ENCODE peak calls at places on chromosomes 7 and 10, in six cellular contexts. One of them, this sample, is unnamed.

GRCh38 chr7:101077303-101078086 is 7.8 kb upstream of the TRIM56 start:
- DNase-seq in GM06990: peak
- DNase-seq in transverse colon: peak
- DNase-seq in neural progenitor cell: peak
- DNase-seq in sigmoid colon: peak
- DNase-seq in IMR-90: peak
- DNase-seq in this sample: peak

GRCh38 chr7:100372694-100373093 is 593 bp upstream of the PILRA start:
- DNase-seq in GM06990: no peak
- DNase-seq in IMR-90: no peak
- DNase-seq in neural progenitor cell: no peak
- DNase-seq in sigmoid colon: no peak
- DNase-seq in transverse colon: no peak
- DNase-seq in this sample: no peak

GRCh38 chr7:80443336-80443735 is 68.5 kb downstream of the GNAT3 start:
- DNase-seq in transverse colon: no peak
- DNase-seq in neural progenitor cell: no peak
- DNase-seq in sigmoid colon: no peak
- DNase-seq in IMR-90: no peak
- DNase-seq in GM06990: no peak
- DNase-seq in this sample: no peak

GRCh38 chr10:26711324-26711723 is 13.8 kb downstream of the PDSS1 start:
- DNase-seq in transverse colon: no peak
- DNase-seq in GM06990: no peak
- DNase-seq in neural progenitor cell: no peak
- DNase-seq in sigmoid colon: no peak
- DNase-seq in IMR-90: no peak
- DNase-seq in this sample: no peak

GRCh38 chr7:112981966-112982365 is 104.7 kb downstream of the GPR85 start:
- DNase-seq in IMR-90: no peak
- DNase-seq in transverse colon: no peak
- DNase-seq in neural progenitor cell: no peak
- DNase-seq in GM06990: no peak
- DNase-seq in sigmoid colon: no peak
- DNase-seq in this sample: no peak

GRCh38 chr10:110397856-110398255 is 93.1 kb upstream of the SMNDC1 start:
- DNase-seq in sigmoid colon: no peak
- DNase-seq in transverse colon: no peak
- DNase-seq in GM06990: no peak
- DNase-seq in neural progenitor cell: no peak
- DNase-seq in IMR-90: no peak
- DNase-seq in this sample: no peak

GRCh38 chr7:101744588-101744987 is 72.8 kb upstream of the CUX1 start:
- DNase-seq in neural progenitor cell: no peak
- DNase-seq in sigmoid colon: no peak
- DNase-seq in IMR-90: no peak
- DNase-seq in GM06990: peak
- DNase-seq in transverse colon: no peak
- DNase-seq in this sample: no peak

GRCh38 chr10:124678566-124679240 is 65.5 kb downstream of the FAM53B start:
- DNase-seq in neural progenitor cell: no peak
- DNase-seq in IMR-90: no peak
- DNase-seq in transverse colon: no peak
- DNase-seq in sigmoid colon: no peak
- DNase-seq in GM06990: no peak
- DNase-seq in this sample: no peak

GRCh38 chr10:88592425-88592824 is 5.9 kb downstream of the LIPJ start:
- DNase-seq in sigmoid colon: no peak
- DNase-seq in neural progenitor cell: no peak
- DNase-seq in GM06990: no peak
- DNase-seq in transverse colon: no peak
- DNase-seq in IMR-90: no peak
- DNase-seq in this sample: no peak

GRCh38 chr7:112938895-112939588 is 147.6 kb downstream of the GPR85 start:
- DNase-seq in IMR-90: peak
- DNase-seq in sigmoid colon: peak
- DNase-seq in GM06990: no peak
- DNase-seq in neural progenitor cell: peak
- DNase-seq in transverse colon: peak
- DNase-seq in this sample: peak

GRCh38 chr10:121927361-121927840 is 430 bp downstream of the ATE1 start:
- DNase-seq in transverse colon: peak
- DNase-seq in neural progenitor cell: peak
- DNase-seq in GM06990: peak
- DNase-seq in sigmoid colon: peak
- DNase-seq in IMR-90: peak
- DNase-seq in this sample: peak

GRCh38 chr7:36896418-36896817 is 172.1 kb upstream of the AOAH start:
- DNase-seq in sigmoid colon: no peak
- DNase-seq in IMR-90: no peak
- DNase-seq in neural progenitor cell: no peak
- DNase-seq in transverse colon: no peak
- DNase-seq in GM06990: no peak
- DNase-seq in this sample: no peak

GRCh38 chr7:64999165-65000004 is 7.1 kb downstream of the ERV3-1 start:
- DNase-seq in sigmoid colon: no peak
- DNase-seq in GM06990: peak
- DNase-seq in transverse colon: no peak
- DNase-seq in neural progenitor cell: no peak
- DNase-seq in IMR-90: peak
- DNase-seq in this sample: no peak

GRCh38 chr10:132254841-132255240 is 52.9 kb downstream of the STK32C start:
- DNase-seq in neural progenitor cell: no peak
- DNase-seq in transverse colon: no peak
- DNase-seq in sigmoid colon: no peak
- DNase-seq in GM06990: no peak
- DNase-seq in IMR-90: no peak
- DNase-seq in this sample: no peak

GRCh38 chr10:84108797-84109196 is 30.5 kb upstream of the GHITM start:
- DNase-seq in neural progenitor cell: peak
- DNase-seq in IMR-90: no peak
- DNase-seq in GM06990: no peak
- DNase-seq in transverse colon: no peak
- DNase-seq in sigmoid colon: no peak
- DNase-seq in this sample: no peak

GRCh38 chr10:127892743-127893142 is at the start of gene CLRN3:
- DNase-seq in transverse colon: peak
- DNase-seq in GM06990: no peak
- DNase-seq in IMR-90: no peak
- DNase-seq in sigmoid colon: no peak
- DNase-seq in neural progenitor cell: no peak
- DNase-seq in this sample: no peak

GRCh38 chr7:151550601-151551286 is 31.0 kb upstream of the RHEB start:
- DNase-seq in GM06990: no peak
- DNase-seq in transverse colon: no peak
- DNase-seq in neural progenitor cell: no peak
- DNase-seq in IMR-90: peak
- DNase-seq in sigmoid colon: no peak
- DNase-seq in this sample: no peak

GRCh38 chr10:93947055-93947454 is 46.7 kb upstream of the PLCE1 start:
- DNase-seq in transverse colon: no peak
- DNase-seq in neural progenitor cell: peak
- DNase-seq in IMR-90: peak
- DNase-seq in GM06990: no peak
- DNase-seq in sigmoid colon: no peak
- DNase-seq in this sample: no peak

GRCh38 chr10:102988404-102989314 is 70.6 kb downstream of the CNNM2 start:
- DNase-seq in IMR-90: peak
- DNase-seq in GM06990: no peak
- DNase-seq in transverse colon: no peak
- DNase-seq in neural progenitor cell: no peak
- DNase-seq in sigmoid colon: no peak
- DNase-seq in this sample: no peak

GRCh38 chr10:62374862-62375710 is 917 bp downstream of the ZNF365 start:
- DNase-seq in sigmoid colon: no peak
- DNase-seq in neural progenitor cell: no peak
- DNase-seq in GM06990: no peak
- DNase-seq in IMR-90: peak
- DNase-seq in transverse colon: no peak
- DNase-seq in this sample: no peak

GRCh38 chr7:65509368-65510186 is 135.9 kb downstream of the ZNF92 start:
- DNase-seq in IMR-90: no peak
- DNase-seq in neural progenitor cell: peak
- DNase-seq in GM06990: peak
- DNase-seq in sigmoid colon: peak
- DNase-seq in transverse colon: no peak
- DNase-seq in this sample: peak

GRCh38 chr7:29612596-29612995 is 49.0 kb downstream of the PRR15 start:
- DNase-seq in neural progenitor cell: no peak
- DNase-seq in GM06990: no peak
- DNase-seq in transverse colon: no peak
- DNase-seq in sigmoid colon: no peak
- DNase-seq in IMR-90: no peak
- DNase-seq in this sample: no peak

GRCh38 chr10:44878704-44879530 is 32.2 kb upstream of the TMEM72 start:
- DNase-seq in IMR-90: peak
- DNase-seq in sigmoid colon: peak
- DNase-seq in GM06990: peak
- DNase-seq in transverse colon: peak
- DNase-seq in neural progenitor cell: peak
- DNase-seq in this sample: peak

DNA sequence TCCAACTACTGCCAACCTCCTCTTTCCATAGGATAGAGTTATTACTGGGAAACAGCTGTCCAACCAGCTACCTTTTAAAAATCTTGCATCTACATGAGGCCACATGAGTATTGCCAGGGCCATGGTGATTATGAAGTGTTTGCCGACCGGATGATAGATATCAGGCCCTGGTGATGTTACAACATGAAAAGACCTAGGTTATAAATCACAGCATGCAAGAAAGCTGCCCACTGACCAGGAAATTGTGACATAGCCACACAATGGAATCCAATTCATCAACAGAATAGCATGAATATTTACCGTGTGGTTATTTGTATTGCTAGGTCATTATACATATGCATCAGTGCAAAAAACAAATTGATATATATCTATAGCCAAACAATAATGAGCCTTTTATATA is 517.0 kb downstream of the INHBA start:
- DNase-seq in neural progenitor cell: no peak
- DNase-seq in sigmoid colon: no peak
- DNase-seq in transverse colon: no peak
- DNase-seq in GM06990: no peak
- DNase-seq in IMR-90: no peak
- DNase-seq in this sample: no peak
- TF ChIP-seq CTCF in neural progenitor cell: no peak
- TF ChIP-seq CTCF in sigmoid colon: no peak
- TF ChIP-seq CTCF in transverse colon: no peak
- TF ChIP-seq CTCF in GM06990: no peak
- TF ChIP-seq CTCF in IMR-90: no peak
- TF ChIP-seq CTCF in this sample: no peak

GRCh38 chr10:18599392-18599791 is 52.0 kb downstream of the NSUN6 start:
- DNase-seq in IMR-90: no peak
- DNase-seq in transverse colon: no peak
- DNase-seq in sigmoid colon: no peak
- DNase-seq in GM06990: no peak
- DNase-seq in neural progenitor cell: no peak
- DNase-seq in this sample: no peak

DNA sequence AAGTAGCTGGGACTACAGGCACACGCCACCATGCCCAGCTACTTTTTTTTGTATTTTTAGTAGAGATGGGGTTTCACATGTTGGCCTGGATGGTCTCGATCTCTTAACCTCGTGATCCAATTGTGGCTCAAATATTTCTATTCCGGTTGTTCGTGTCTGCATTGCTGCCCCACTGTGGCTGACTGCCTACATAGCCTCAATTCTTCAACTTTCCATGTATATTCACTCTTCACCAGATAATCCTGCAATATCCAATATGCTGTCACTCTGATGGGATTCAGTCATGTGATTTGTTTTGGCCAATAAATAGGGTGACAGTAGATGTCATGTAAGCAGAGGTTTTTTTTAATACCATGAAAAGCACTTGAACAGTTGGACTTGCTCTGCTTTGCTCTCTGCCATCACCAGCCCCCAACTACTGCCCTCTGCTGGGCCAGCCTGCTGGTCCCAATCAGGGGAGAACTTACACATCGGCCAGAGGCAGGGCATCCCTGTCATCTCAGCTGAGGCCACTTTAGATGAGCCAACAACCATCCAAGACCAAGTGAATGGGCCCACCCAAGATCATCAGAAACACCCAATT is 56.7 kb downstream of the NSUN6 start:
- DNase-seq in neural progenitor cell: peak
- DNase-seq in GM06990: no peak
- DNase-seq in IMR-90: no peak
- DNase-seq in sigmoid colon: no peak
- DNase-seq in transverse colon: peak
- DNase-seq in this sample: no peak
- TF ChIP-seq CTCF in neural progenitor cell: peak
- TF ChIP-seq CTCF in GM06990: peak
- TF ChIP-seq CTCF in IMR-90: peak
- TF ChIP-seq CTCF in sigmoid colon: no peak
- TF ChIP-seq CTCF in transverse colon: no peak
- TF ChIP-seq CTCF in this sample: peak

DNA sequence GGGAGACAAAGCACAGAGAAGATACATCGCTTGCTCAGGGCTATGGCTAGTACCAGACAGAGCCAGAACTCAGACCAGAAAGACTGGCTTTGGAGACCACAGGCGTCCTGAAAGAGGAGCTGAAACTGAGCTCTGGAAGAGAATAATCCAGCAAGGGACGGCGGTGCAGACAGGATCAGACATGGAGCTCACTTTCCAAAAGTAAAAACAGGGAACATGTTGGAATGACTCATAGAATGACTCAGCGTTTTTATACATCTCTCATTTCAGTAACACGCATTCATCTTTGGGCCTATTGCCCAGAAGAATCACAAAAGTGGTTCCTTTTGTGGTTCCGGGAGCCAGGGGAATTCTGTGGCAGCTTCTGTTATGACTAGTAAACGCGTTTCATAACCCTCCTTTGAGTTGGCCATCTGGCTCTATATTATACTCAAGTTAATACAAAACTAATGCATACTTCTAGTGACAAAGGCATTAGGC is 37.2 kb downstream of the PLEKHS1 start:
- DNase-seq in neural progenitor cell: no peak
- DNase-seq in sigmoid colon: peak
- DNase-seq in GM06990: peak
- DNase-seq in IMR-90: peak
- DNase-seq in transverse colon: no peak
- DNase-seq in this sample: peak
- TF ChIP-seq CTCF in neural progenitor cell: no peak
- TF ChIP-seq CTCF in sigmoid colon: no peak
- TF ChIP-seq CTCF in GM06990: no peak
- TF ChIP-seq CTCF in IMR-90: no peak
- TF ChIP-seq CTCF in transverse colon: no peak
- TF ChIP-seq CTCF in this sample: no peak

GRCh38 chr10:108784534-108784933 is 1138.8 kb downstream of the XPNPEP1 start:
- DNase-seq in sigmoid colon: no peak
- DNase-seq in neural progenitor cell: no peak
- DNase-seq in IMR-90: no peak
- DNase-seq in transverse colon: no peak
- DNase-seq in GM06990: no peak
- DNase-seq in this sample: no peak

GRCh38 chr10:108775911-108776475 is 1147.3 kb downstream of the XPNPEP1 start:
- DNase-seq in GM06990: no peak
- DNase-seq in IMR-90: peak
- DNase-seq in transverse colon: no peak
- DNase-seq in sigmoid colon: no peak
- DNase-seq in neural progenitor cell: no peak
- DNase-seq in this sample: no peak

GRCh38 chr10:108782411-108782810 is 1140.9 kb downstream of the XPNPEP1 start:
- DNase-seq in transverse colon: no peak
- DNase-seq in neural progenitor cell: no peak
- DNase-seq in GM06990: no peak
- DNase-seq in IMR-90: no peak
- DNase-seq in sigmoid colon: no peak
- DNase-seq in this sample: no peak

GRCh38 chr10:108783897-108784296 is 1139.4 kb downstream of the XPNPEP1 start:
- DNase-seq in transverse colon: no peak
- DNase-seq in neural progenitor cell: peak
- DNase-seq in GM06990: peak
- DNase-seq in sigmoid colon: no peak
- DNase-seq in IMR-90: peak
- DNase-seq in this sample: peak

GRCh38 chr10:108779501-108779900 is 1143.8 kb downstream of the XPNPEP1 start:
- DNase-seq in IMR-90: no peak
- DNase-seq in transverse colon: no peak
- DNase-seq in neural progenitor cell: no peak
- DNase-seq in sigmoid colon: no peak
- DNase-seq in GM06990: no peak
- DNase-seq in this sample: no peak
- TF ChIP-seq CTCF in IMR-90: no peak
- TF ChIP-seq CTCF in transverse colon: no peak
- TF ChIP-seq CTCF in neural progenitor cell: no peak
- TF ChIP-seq CTCF in sigmoid colon: no peak
- TF ChIP-seq CTCF in GM06990: no peak
- TF ChIP-seq CTCF in this sample: no peak

This sample was measured in GM10248.